ENCODE peak calls at places on chromosomes 4 and X, in eight cellular contexts. L is colonic mucosa; T is NCI-H460; F is stimulated activated CD4-positive, alpha-beta T cell treated with anti-CD3 and anti-CD28 coated beads, TNF-alpha, amount 100 ng/mL, for 48 hours; J is fibroblast of mammary gland; Y is head of caudate nucleus; Q is endothelial cell; I is foreskin fibroblast. W is an unnamed sample.
A peak's percentile ranks its signal among the peaks of the same experiment; 100 is the strongest.

GRCh38 chr4:143163618-143164017 is 21.1 kb upstream of the USP38 start:
- DNase-seq in L (no peak), T (no peak), F (no peak), J (no peak), Y (no peak), Q (no peak), I (no peak), W (no peak)

GRCh38 chr4:88672987-88673386 is 24.6 kb downstream of the NAP1L5 start:
- DNase-seq in L (no peak), T (no peak), F (no peak), J (peak; percentile 56), Y (no peak), Q (peak; percentile 44), I (peak; percentile 67), W (no peak)

GRCh38 chrX:17854069-17854468 is 7.0 kb downstream of the RAI2 start:
- DNase-seq in L (no peak), T (no peak), F (no peak), J (no peak), Y (no peak), Q (no peak), I (peak; percentile 42), W (no peak)

GRCh38 chrX:30900227-30900626 is 11.2 kb upstream of the TAB3 start:
- DNase-seq in L (no peak), T (no peak), F (no peak), J (no peak), Y (no peak), Q (no peak), I (no peak), W (no peak)

GRCh38 chr4:152690706-152691651 is 11.2 kb upstream of the TMEM154 start:
- DNase-seq in L (no peak), T (no peak), F (no peak), J (no peak), Y (no peak), Q (no peak), I (peak; percentile 12), W (no peak)

GRCh38 chrX:47170861-47171692 is 22.6 kb upstream of the UBA1 start:
- DNase-seq in L (no peak), T (no peak), F (no peak), J (no peak), Y (no peak), Q (no peak), I (no peak), W (peak; percentile 6)

GRCh38 chr4:125187221-125187620 is 127.5 kb upstream of the FAT4 start:
- DNase-seq in L (no peak), T (no peak), F (no peak), J (peak; percentile 85), Y (no peak), Q (no peak), I (peak; percentile 88), W (no peak)

GRCh38 chr4:95867919-95868318 is 28.0 kb downstream of the PDHA2 start:
- DNase-seq in L (no peak), T (no peak), F (no peak), J (peak; percentile 6), Y (no peak), Q (no peak), I (no peak), W (no peak)

GRCh38 chrX:12245650-12246645 is 107.7 kb downstream of the FRMPD4 start:
- DNase-seq in L (no peak), T (no peak), F (no peak), J (peak; percentile 91), Y (no peak), Q (no peak), I (peak; percentile 66), W (no peak)

GRCh38 chrX:49184294-49185061 is 1.7 kb downstream of the PRICKLE3 start:
- DNase-seq in L (peak; percentile 96), T (peak; percentile 95), F (no peak), J (peak; percentile 86), Y (peak; percentile 76), Q (peak; percentile 75), I (peak; percentile 94), W (peak; percentile 70)

GRCh38 chr4:23811045-23811620 is 78.7 kb downstream of the PPARGC1A start:
- DNase-seq in L (no peak), T (no peak), F (no peak), J (peak; percentile 69), Y (no peak), Q (no peak), I (peak; percentile 31), W (no peak)

GRCh38 chr4:25253072-25253447 is 19.2 kb downstream of the PI4K2B start:
- DNase-seq in L (no peak), T (no peak), F (no peak), J (peak; percentile 2), Y (no peak), Q (no peak), I (no peak), W (no peak)

GRCh38 chr4:25861951-25862410 is 807 bp downstream of the SEL1L3 start:
- DNase-seq in L (peak; percentile 53), T (no peak), F (peak; percentile 32), J (peak; percentile 32), Y (no peak), Q (peak; percentile 29), I (peak; percentile 28), W (peak; percentile 56)

GRCh38 chrX:12877386-12877785 is 10.5 kb downstream of the TLR7 start:
- DNase-seq in L (no peak), T (no peak), F (no peak), J (no peak), Y (no peak), Q (no peak), I (no peak), W (no peak)

GRCh38 chr4:101259876-101260275 is 87.5 kb downstream of the PPP3CA start:
- DNase-seq in L (no peak), T (no peak), F (no peak), J (peak; percentile 39), Y (no peak), Q (no peak), I (no peak), W (no peak)

GRCh38 chr4:127622923-127623754 is 9.6 kb upstream of the INTU start:
- DNase-seq in L (peak; percentile 35), T (peak; percentile 23), F (no peak), J (peak; percentile 30), Y (peak; percentile 65), Q (peak; percentile 69), I (peak; percentile 73), W (no peak)

GRCh38 chr4:6781113-6781512 is 1.4 kb upstream of the KIAA0232 start:
- DNase-seq in L (no peak), T (no peak), F (no peak), J (no peak), Y (no peak), Q (no peak), I (no peak), W (no peak)

GRCh38 chrX:122625821-122626220 is 558.3 kb upstream of the GRIA3 start:
- DNase-seq in L (no peak), T (no peak), F (no peak), J (peak; percentile 88), Y (no peak), Q (no peak), I (peak; percentile 91), W (no peak)

GRCh38 chrX:20347486-20347885 is 80.8 kb upstream of the RPS6KA3 start:
- DNase-seq in L (no peak), T (no peak), F (no peak), J (peak; percentile 27), Y (no peak), Q (no peak), I (no peak), W (no peak)

GRCh38 chr4:52376107-52376704 is 282.9 kb downstream of the USP46 start:
- DNase-seq in L (peak; percentile 24), T (peak; percentile 51), F (peak; percentile 4), J (peak; percentile 66), Y (no peak), Q (peak; percentile 42), I (peak; percentile 70), W (no peak)

GRCh38 chr4:77819409-77819835 is 254 bp upstream of the CNOT6L start:
- DNase-seq in L (no peak), T (no peak), F (peak; percentile 70), J (no peak), Y (peak; percentile 57), Q (peak; percentile 51), I (no peak), W (no peak)

GRCh38 chr4:145098675-145099037 is 545 bp downstream of the ABCE1 start:
- DNase-seq in L (peak; percentile 42), T (peak; percentile 36), F (peak; percentile 14), J (peak; percentile 75), Y (no peak), Q (no peak), I (peak; percentile 74), W (no peak)

GRCh38 chr4:52996261-52997131 is 134.4 kb downstream of the RASL11B start:
- DNase-seq in L (no peak), T (no peak), F (no peak), J (peak; percentile 88), Y (no peak), Q (no peak), I (peak; percentile 90), W (no peak)

GRCh38 chrX:150731795-150732194 is 38.6 kb downstream of the MTMR1 start:
- DNase-seq in L (no peak), T (no peak), F (peak; percentile 52), J (peak; percentile 99), Y (peak; percentile 38), Q (no peak), I (peak; percentile 94), W (no peak)

GRCh38 chr4:108877821-108878220 is 115.0 kb upstream of the ETNPPL start:
- DNase-seq in L (no peak), T (no peak), F (no peak), J (no peak), Y (no peak), Q (no peak), I (no peak), W (no peak)

GRCh38 chr4:160044693-160045092 is 941.8 kb downstream of the RAPGEF2 start:
- DNase-seq in L (no peak), T (no peak), F (no peak), J (no peak), Y (no peak), Q (no peak), I (no peak), W (no peak)

GRCh38 chrX:3145716-3146115 is 104.4 kb downstream of the ARSF start:
- DNase-seq in L (no peak), T (no peak), F (no peak), J (no peak), Y (no peak), Q (no peak), I (peak; percentile 45), W (no peak)

GRCh38 chrX:88560673-88561330 is 186.2 kb upstream of the CPXCR1 start:
- DNase-seq in L (no peak), T (no peak), F (no peak), J (no peak), Y (no peak), Q (no peak), I (no peak), W (no peak)

GRCh38 chr4:54659213-54660144 is 1.7 kb downstream of the KIT start:
- DNase-seq in L (no peak), T (no peak), F (no peak), J (peak; percentile 25), Y (no peak), Q (peak; percentile 21), I (peak; percentile 57), W (no peak)

GRCh38 chrX:34653811-34654210 is 3.3 kb downstream of the TMEM47 start:
- DNase-seq in L (no peak), T (no peak), F (no peak), J (no peak), Y (no peak), Q (no peak), I (no peak), W (no peak)

GRCh38 chr4:141409556-141409955 is 188.9 kb downstream of the ZNF330 start:
- DNase-seq in L (no peak), T (no peak), F (no peak), J (no peak), Y (no peak), Q (no peak), I (peak; percentile 23), W (no peak)

GRCh38 chr4:4720671-4721070 is 138.8 kb upstream of the MSX1 start:
- DNase-seq in L (no peak), T (no peak), F (no peak), J (no peak), Y (no peak), Q (no peak), I (no peak), W (no peak)

GRCh38 chr4:32798471-32798870 is 2078.3 kb downstream of the PCDH7 start:
- DNase-seq in L (no peak), T (no peak), F (no peak), J (no peak), Y (no peak), Q (no peak), I (no peak), W (no peak)

GRCh38 chr4:83180469-83180968 is 66.0 kb upstream of the PLAC8 start:
- DNase-seq in L (no peak), T (no peak), F (no peak), J (no peak), Y (no peak), Q (no peak), I (no peak), W (no peak)

W was measured in 8988T.